ENCODE peak calls at places on chromosomes 11 and 22, in ten cellular contexts. One of them, this sample, is unnamed. For H3K27me3 and H3K36me3, the result is how much of the 10 kb centered on the place peaks cover.

GRCh38 chr11:57597461-57597892 is at the start of gene SERPING1:
- DNase-seq in CD4-positive, CD25-positive, alpha-beta regulatory T cell: no peak
- DNase-seq in heart right ventricle: peak
- DNase-seq in adrenal gland: peak
- DNase-seq in mesendoderm: no peak
- DNase-seq in IMR-90: no peak
- DNase-seq in colonic mucosa: peak
- DNase-seq in transverse colon: peak
- DNase-seq in BE2C: no peak
- DNase-seq in fibroblast of lung: no peak
- DNase-seq in this sample: no peak

GRCh38 chr11:19821412-19821875 is 108.8 kb downstream of the NAV2 start:
- DNase-seq in BE2C: no peak
- DNase-seq in adrenal gland: no peak
- DNase-seq in CD4-positive, CD25-positive, alpha-beta regulatory T cell: no peak
- DNase-seq in mesendoderm: no peak
- DNase-seq in transverse colon: no peak
- DNase-seq in heart right ventricle: no peak
- DNase-seq in IMR-90: no peak
- DNase-seq in colonic mucosa: no peak
- DNase-seq in fibroblast of lung: no peak
- DNase-seq in this sample: no peak

GRCh38 chr11:75924966-75925784 is 110.2 kb downstream of the UVRAG start:
- DNase-seq in transverse colon: no peak
- DNase-seq in fibroblast of lung: peak
- DNase-seq in BE2C: no peak
- DNase-seq in mesendoderm: no peak
- DNase-seq in IMR-90: no peak
- DNase-seq in colonic mucosa: no peak
- DNase-seq in heart right ventricle: peak
- DNase-seq in adrenal gland: peak
- DNase-seq in CD4-positive, CD25-positive, alpha-beta regulatory T cell: no peak
- DNase-seq in this sample: peak

GRCh38 chr11:44865866-44866272 is 84.8 kb downstream of the TP53I11 start:
- DNase-seq in BE2C: no peak
- DNase-seq in fibroblast of lung: no peak
- DNase-seq in transverse colon: no peak
- DNase-seq in heart right ventricle: peak
- DNase-seq in IMR-90: no peak
- DNase-seq in mesendoderm: no peak
- DNase-seq in colonic mucosa: no peak
- DNase-seq in adrenal gland: peak
- DNase-seq in CD4-positive, CD25-positive, alpha-beta regulatory T cell: no peak
- DNase-seq in this sample: no peak

GRCh38 chr11:92226331-92227232 is 2.0 kb downstream of the FAT3 start:
- DNase-seq in mesendoderm: peak
- DNase-seq in IMR-90: no peak
- DNase-seq in fibroblast of lung: peak
- DNase-seq in colonic mucosa: no peak
- DNase-seq in adrenal gland: no peak
- DNase-seq in CD4-positive, CD25-positive, alpha-beta regulatory T cell: no peak
- DNase-seq in BE2C: peak
- DNase-seq in transverse colon: no peak
- DNase-seq in heart right ventricle: no peak
- DNase-seq in this sample: no peak

GRCh38 chr11:46251954-46252353 is 25.5 kb upstream of the CREB3L1 start:
- DNase-seq in IMR-90: no peak
- DNase-seq in transverse colon: no peak
- DNase-seq in adrenal gland: no peak
- DNase-seq in heart right ventricle: no peak
- DNase-seq in fibroblast of lung: no peak
- DNase-seq in BE2C: no peak
- DNase-seq in CD4-positive, CD25-positive, alpha-beta regulatory T cell: no peak
- DNase-seq in mesendoderm: no peak
- DNase-seq in colonic mucosa: no peak
- DNase-seq in this sample: no peak

GRCh38 chr11:105489431-105489830 is 120.4 kb upstream of the GRIA4 start:
- DNase-seq in BE2C: peak
- DNase-seq in mesendoderm: no peak
- DNase-seq in fibroblast of lung: peak
- DNase-seq in transverse colon: no peak
- DNase-seq in heart right ventricle: no peak
- DNase-seq in CD4-positive, CD25-positive, alpha-beta regulatory T cell: no peak
- DNase-seq in adrenal gland: peak
- DNase-seq in IMR-90: peak
- DNase-seq in colonic mucosa: no peak
- DNase-seq in this sample: no peak

GRCh38 chr11:29268733-29269132 is 748.1 kb downstream of the KCNA4 start:
- DNase-seq in colonic mucosa: no peak
- DNase-seq in mesendoderm: no peak
- DNase-seq in adrenal gland: no peak
- DNase-seq in heart right ventricle: no peak
- DNase-seq in IMR-90: no peak
- DNase-seq in BE2C: no peak
- DNase-seq in fibroblast of lung: no peak
- DNase-seq in transverse colon: no peak
- DNase-seq in CD4-positive, CD25-positive, alpha-beta regulatory T cell: no peak
- DNase-seq in this sample: no peak

GRCh38 chr11:109121173-109121938 is 300.6 kb upstream of the C11orf87 start:
- DNase-seq in CD4-positive, CD25-positive, alpha-beta regulatory T cell: no peak
- DNase-seq in transverse colon: no peak
- DNase-seq in adrenal gland: no peak
- DNase-seq in IMR-90: no peak
- DNase-seq in fibroblast of lung: no peak
- DNase-seq in heart right ventricle: no peak
- DNase-seq in colonic mucosa: no peak
- DNase-seq in BE2C: peak
- DNase-seq in mesendoderm: no peak
- DNase-seq in this sample: no peak

GRCh38 chr11:92168936-92169335 is 55.7 kb upstream of the FAT3 start:
- DNase-seq in mesendoderm: no peak
- DNase-seq in colonic mucosa: no peak
- DNase-seq in fibroblast of lung: no peak
- DNase-seq in IMR-90: no peak
- DNase-seq in CD4-positive, CD25-positive, alpha-beta regulatory T cell: no peak
- DNase-seq in heart right ventricle: no peak
- DNase-seq in BE2C: no peak
- DNase-seq in transverse colon: no peak
- DNase-seq in adrenal gland: no peak
- DNase-seq in this sample: no peak

DNA sequence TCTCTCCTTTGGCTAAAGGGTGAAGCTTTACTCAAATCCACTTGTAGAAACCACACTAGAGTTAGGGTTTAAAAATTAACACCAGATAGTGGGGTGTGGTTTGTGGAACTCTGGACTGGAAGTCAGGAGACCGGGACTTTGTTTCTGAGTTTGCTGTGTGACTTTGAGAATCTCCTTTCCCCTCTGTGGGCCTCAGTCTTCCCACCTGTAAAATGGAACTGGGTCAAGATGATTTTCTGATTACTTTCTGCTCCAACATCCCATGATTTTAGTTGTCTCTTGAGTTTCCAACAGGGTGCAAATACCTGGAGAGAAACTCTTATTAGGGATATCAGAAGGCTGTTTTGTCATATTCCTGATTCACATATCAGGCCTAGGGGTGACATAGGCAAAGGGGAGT is 301.0 kb downstream of the MIAT start:
- DNase-seq in fibroblast of lung: no peak
- DNase-seq in IMR-90: no peak
- DNase-seq in transverse colon: no peak
- DNase-seq in CD4-positive, CD25-positive, alpha-beta regulatory T cell: no peak
- DNase-seq in BE2C: no peak
- DNase-seq in adrenal gland: no peak
- DNase-seq in mesendoderm: no peak
- DNase-seq in heart right ventricle: no peak
- DNase-seq in colonic mucosa: no peak
- DNase-seq in this sample: no peak
- H3K27me3 ChIP-seq in fibroblast of lung: under half
- H3K27me3 ChIP-seq in IMR-90: under half
- H3K27me3 ChIP-seq in transverse colon: under half
- H3K27me3 ChIP-seq in CD4-positive, CD25-positive, alpha-beta regulatory T cell: under half
- H3K27me3 ChIP-seq in BE2C: under half
- H3K27me3 ChIP-seq in adrenal gland: under half
- H3K27me3 ChIP-seq in mesendoderm: under half
- H3K27me3 ChIP-seq in heart right ventricle: under half
- H3K27me3 ChIP-seq in colonic mucosa: under half
- H3K27me3 ChIP-seq in this sample: under half

DNA sequence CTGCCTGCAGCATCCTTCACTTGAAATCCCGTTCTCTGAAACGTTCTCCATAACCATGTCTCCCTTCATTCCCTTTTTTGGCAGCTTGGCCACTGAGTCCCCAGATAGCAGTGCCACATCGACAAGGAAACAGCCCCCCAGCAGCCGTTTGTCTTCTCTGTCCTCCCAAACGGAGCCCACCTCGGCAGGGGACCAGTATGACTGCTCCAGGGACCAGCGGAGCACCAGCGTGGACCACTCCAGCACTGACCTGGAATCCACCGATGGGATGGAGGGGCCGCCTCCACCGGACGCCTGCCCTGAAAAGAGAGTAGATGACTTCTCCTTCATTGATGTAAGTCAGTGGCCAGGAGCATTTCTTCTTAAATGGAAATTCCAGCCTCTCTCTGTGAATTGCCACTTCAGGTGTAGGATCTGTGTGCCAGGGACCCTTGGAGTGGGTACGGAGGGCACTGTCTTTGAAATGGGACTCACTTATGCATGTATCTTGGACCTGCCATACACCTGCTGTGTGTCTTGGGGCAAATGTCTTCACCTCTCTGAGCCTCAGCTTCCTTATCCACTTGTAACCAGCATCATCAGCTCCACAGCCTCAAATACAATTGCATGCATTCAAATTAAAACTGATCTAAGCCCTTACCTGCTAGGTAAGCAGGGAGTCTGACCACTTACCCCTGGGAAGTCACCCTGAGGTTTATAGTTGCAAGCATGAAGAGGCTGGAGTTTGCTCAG is 25.3 kb upstream of the CRYBB3 start:
- DNase-seq in mesendoderm: no peak
- DNase-seq in CD4-positive, CD25-positive, alpha-beta regulatory T cell: no peak
- DNase-seq in transverse colon: no peak
- DNase-seq in IMR-90: no peak
- DNase-seq in heart right ventricle: no peak
- DNase-seq in BE2C: no peak
- DNase-seq in adrenal gland: no peak
- DNase-seq in colonic mucosa: no peak
- DNase-seq in fibroblast of lung: no peak
- DNase-seq in this sample: no peak
- H3K36me3 ChIP-seq in mesendoderm: under half
- H3K36me3 ChIP-seq in CD4-positive, CD25-positive, alpha-beta regulatory T cell: under half
- H3K36me3 ChIP-seq in transverse colon: under half
- H3K36me3 ChIP-seq in IMR-90: under half
- H3K36me3 ChIP-seq in heart right ventricle: half or more
- H3K36me3 ChIP-seq in BE2C: under half
- H3K36me3 ChIP-seq in adrenal gland: under half
- H3K36me3 ChIP-seq in colonic mucosa: under half
- H3K36me3 ChIP-seq in fibroblast of lung: under half
- H3K36me3 ChIP-seq in this sample: under half

GRCh38 chr11:65787649-65788622 is 1.1 kb downstream of the OVOL1 start:
- DNase-seq in transverse colon: peak
- DNase-seq in BE2C: no peak
- DNase-seq in adrenal gland: no peak
- DNase-seq in IMR-90: no peak
- DNase-seq in heart right ventricle: no peak
- DNase-seq in CD4-positive, CD25-positive, alpha-beta regulatory T cell: no peak
- DNase-seq in fibroblast of lung: no peak
- DNase-seq in mesendoderm: peak
- DNase-seq in colonic mucosa: peak
- DNase-seq in this sample: peak
- H3K4me3 ChIP-seq in transverse colon: peak
- H3K4me3 ChIP-seq in BE2C: no peak
- H3K4me3 ChIP-seq in adrenal gland: peak
- H3K4me3 ChIP-seq in IMR-90: no peak
- H3K4me3 ChIP-seq in heart right ventricle: no peak
- H3K4me3 ChIP-seq in CD4-positive, CD25-positive, alpha-beta regulatory T cell: no peak
- H3K4me3 ChIP-seq in fibroblast of lung: no peak
- H3K4me3 ChIP-seq in mesendoderm: peak
- H3K4me3 ChIP-seq in colonic mucosa: peak
- H3K4me3 ChIP-seq in this sample: peak

DNA sequence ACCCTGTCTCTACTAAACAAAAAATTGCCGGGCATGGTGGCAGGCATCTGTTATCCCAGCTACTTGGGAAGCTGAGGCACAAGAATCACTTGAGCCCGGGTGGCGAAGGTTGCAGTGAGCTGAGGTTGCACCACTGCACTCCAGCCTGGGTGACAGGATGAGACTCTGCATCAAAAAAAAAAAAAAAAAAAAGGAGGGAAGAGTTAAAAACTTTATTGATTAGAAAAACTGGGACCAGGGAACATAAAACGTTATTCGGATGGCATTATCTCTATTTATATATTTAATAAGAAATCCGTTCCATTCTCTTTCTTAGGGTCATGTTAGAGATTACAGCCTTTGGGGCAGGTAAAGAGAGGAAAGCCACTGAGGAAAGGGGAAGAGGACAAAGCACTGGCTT is 197.5 kb downstream of the BCR start:
- DNase-seq in fibroblast of lung: no peak
- DNase-seq in BE2C: no peak
- DNase-seq in colonic mucosa: no peak
- DNase-seq in heart right ventricle: no peak
- DNase-seq in IMR-90: no peak
- DNase-seq in mesendoderm: no peak
- DNase-seq in CD4-positive, CD25-positive, alpha-beta regulatory T cell: no peak
- DNase-seq in transverse colon: no peak
- DNase-seq in adrenal gland: no peak
- DNase-seq in this sample: no peak
- H3K27me3 ChIP-seq in fibroblast of lung: under half
- H3K27me3 ChIP-seq in BE2C: under half
- H3K27me3 ChIP-seq in colonic mucosa: under half
- H3K27me3 ChIP-seq in heart right ventricle: under half
- H3K27me3 ChIP-seq in IMR-90: under half
- H3K27me3 ChIP-seq in mesendoderm: under half
- H3K27me3 ChIP-seq in CD4-positive, CD25-positive, alpha-beta regulatory T cell: under half
- H3K27me3 ChIP-seq in transverse colon: under half
- H3K27me3 ChIP-seq in adrenal gland: under half
- H3K27me3 ChIP-seq in this sample: under half

This sample was measured in MG63.